ENCODE peak calls at places on chromosome 15, in four cellular contexts. C is fibroblast of the aortic adventitia, Y is Right ventricle myocardium superior, J is NCI-H1105. T is an unnamed sample.

GRCh38 chr15:38257676-38258075 is 5.0 kb downstream of the SPRED1 start:
- DNase-seq in C (no peak), Y (no peak), J (no peak), T (no peak)

GRCh38 chr15:42175671-42176070 is 19.2 kb upstream of the PLA2G4F start:
- DNase-seq in C (no peak), Y (no peak), J (no peak), T (no peak)

GRCh38 chr15:61335998-61336648 is 107.0 kb upstream of the RORA start:
- DNase-seq in C (no peak), Y (no peak), J (no peak), T (no peak)

GRCh38 chr15:95693917-95694316 is 636.6 kb upstream of the NR2F2 start:
- DNase-seq in C (no peak), Y (no peak), J (no peak), T (no peak)

GRCh38 chr15:56798639-56799038 is 65.3 kb upstream of the ZNF280D start:
- DNase-seq in C (no peak), Y (no peak), J (no peak), T (no peak)

GRCh38 chr15:72536506-72536905 is 62.4 kb downstream of the ARIH1 start:
- DNase-seq in C (no peak), Y (no peak), J (no peak), T (no peak)

GRCh38 chr15:98805434-98806274 is 157.3 kb downstream of the IGF1R start:
- DNase-seq in C (no peak), Y (no peak), J (no peak), T (no peak)

GRCh38 chr15:90099868-90100854 is 2.1 kb downstream of the IDH2 start:
- DNase-seq in C (peak; percentile 83), Y (peak; percentile 68), J (no peak), T (peak; percentile 10)

GRCh38 chr15:57138260-57138895 is 219.9 kb downstream of the TCF12 start:
- DNase-seq in C (peak; percentile 90), Y (no peak), J (peak; percentile 58), T (peak; percentile 9)

GRCh38 chr15:100716456-100717085 is 114.2 kb downstream of the ASB7 start:
- DNase-seq in C (no peak), Y (no peak), J (no peak), T (no peak)

GRCh38 chr15:79193157-79193948 is 89.2 kb upstream of the ANKRD34C start:
- DNase-seq in C (no peak), Y (no peak), J (no peak), T (no peak)

T was measured in NCI-H1092 treated with DMSO at 0.1 percent for 48 hours.